ENCODE peak calls at places on chromosomes 6 and 20, in four cellular contexts. B, S, O and Q are unnamed samples.

GRCh38 chr6:87944541-87944954 is 103.1 kb upstream of the SPACA1 start:
- DNase-seq in O (peak; percentile 86), S (no peak), B (no peak), Q (no peak)

GRCh38 chr6:157520117-157520406 is 139.1 kb downstream of the ZDHHC14 start:
- DNase-seq in O (no peak), S (no peak), B (no peak), Q (no peak)

GRCh38 chr20:63177785-63178444 is 38.0 kb downstream of the YTHDF1 start:
- DNase-seq in O (no peak), B (no peak), S (no peak), Q (no peak)

GRCh38 chr20:35320396-35321126 is 28.3 kb upstream of the FAM83C start:
- DNase-seq in S (no peak), B (no peak), O (no peak), Q (no peak)

GRCh38 chr6:156379946-156380707 is 397.1 kb upstream of the ARID1B start:
- DNase-seq in O (no peak), B (no peak), S (no peak), Q (no peak)

GRCh38 chr20:38878798-38879197 is 47.4 kb upstream of the FAM83D start:
- DNase-seq in O (no peak), S (no peak), B (no peak), Q (no peak)

GRCh38 chr6:145017516-145017915 is 717.8 kb downstream of the EPM2A start:
- DNase-seq in B (no peak), S (no peak), O (no peak), Q (no peak)

GRCh38 chr6:28488916-28489365 is 26.7 kb downstream of the GPX6 start:
- DNase-seq in B (no peak), O (no peak), S (peak; percentile 30), Q (no peak)

GRCh38 chr20:24782801-24783630 is 166.1 kb upstream of the CST7 start:
- DNase-seq in B (no peak), O (peak; percentile 13), S (no peak), Q (no peak)